ENCODE peak calls at places on chromosomes 4 and X, in ten cellular contexts. One of them, this sample, is unnamed. For H3K4me1 and H3K9me3, the result is how much of the 10 kb centered on the place peaks cover.

GRCh38 chr4:1239141-1239948 is 9.6 kb downstream of the CTBP1 start:
- DNase-seq in SJSA1: no peak
- DNase-seq in lower lobe of right lung: no peak
- DNase-seq in A673: no peak
- DNase-seq in endodermal cell: no peak
- DNase-seq in aorta: peak
- DNase-seq in cardiac muscle cell: no peak
- DNase-seq in CD8-positive, alpha-beta memory T cell: no peak
- DNase-seq in A549: no peak
- DNase-seq in psoas muscle: peak
- DNase-seq in this sample: no peak

GRCh38 chr4:147776600-147777175 is 44.8 kb downstream of the ARHGAP10 start:
- DNase-seq in A549: no peak
- DNase-seq in SJSA1: no peak
- DNase-seq in lower lobe of right lung: no peak
- DNase-seq in psoas muscle: no peak
- DNase-seq in CD8-positive, alpha-beta memory T cell: no peak
- DNase-seq in aorta: no peak
- DNase-seq in endodermal cell: no peak
- DNase-seq in A673: no peak
- DNase-seq in cardiac muscle cell: no peak
- DNase-seq in this sample: no peak

GRCh38 chr4:2835978-2836377 is 7.7 kb upstream of the ADD1 start:
- DNase-seq in A549: no peak
- DNase-seq in psoas muscle: no peak
- DNase-seq in CD8-positive, alpha-beta memory T cell: no peak
- DNase-seq in endodermal cell: no peak
- DNase-seq in lower lobe of right lung: no peak
- DNase-seq in A673: no peak
- DNase-seq in aorta: peak
- DNase-seq in SJSA1: no peak
- DNase-seq in cardiac muscle cell: no peak
- DNase-seq in this sample: no peak

GRCh38 chr4:54169176-54169575 is 59.9 kb upstream of the PDGFRA start:
- DNase-seq in cardiac muscle cell: no peak
- DNase-seq in A549: no peak
- DNase-seq in CD8-positive, alpha-beta memory T cell: no peak
- DNase-seq in SJSA1: no peak
- DNase-seq in psoas muscle: no peak
- DNase-seq in endodermal cell: no peak
- DNase-seq in lower lobe of right lung: no peak
- DNase-seq in aorta: no peak
- DNase-seq in A673: no peak
- DNase-seq in this sample: no peak

GRCh38 chrX:140431521-140431920 is 73.3 kb downstream of the SOX3 start:
- DNase-seq in SJSA1: no peak
- DNase-seq in endodermal cell: no peak
- DNase-seq in aorta: no peak
- DNase-seq in lower lobe of right lung: no peak
- DNase-seq in A673: no peak
- DNase-seq in cardiac muscle cell: no peak
- DNase-seq in CD8-positive, alpha-beta memory T cell: no peak
- DNase-seq in A549: no peak
- DNase-seq in psoas muscle: no peak
- DNase-seq in this sample: no peak

GRCh38 chr4:26854701-26855100 is 5.9 kb upstream of the STIM2 start:
- DNase-seq in aorta: no peak
- DNase-seq in lower lobe of right lung: no peak
- DNase-seq in A549: no peak
- DNase-seq in SJSA1: no peak
- DNase-seq in psoas muscle: no peak
- DNase-seq in cardiac muscle cell: no peak
- DNase-seq in A673: no peak
- DNase-seq in CD8-positive, alpha-beta memory T cell: no peak
- DNase-seq in endodermal cell: no peak
- DNase-seq in this sample: no peak

GRCh38 chrX:27381419-27381818 is 81.7 kb downstream of the PPP4R3C start:
- DNase-seq in SJSA1: no peak
- DNase-seq in A673: no peak
- DNase-seq in cardiac muscle cell: no peak
- DNase-seq in psoas muscle: no peak
- DNase-seq in aorta: peak
- DNase-seq in endodermal cell: no peak
- DNase-seq in A549: no peak
- DNase-seq in CD8-positive, alpha-beta memory T cell: no peak
- DNase-seq in lower lobe of right lung: no peak
- DNase-seq in this sample: no peak

GRCh38 chrX:98795636-98796035 is 1614.4 kb downstream of the PCDH19 start:
- DNase-seq in lower lobe of right lung: no peak
- DNase-seq in SJSA1: no peak
- DNase-seq in A673: peak
- DNase-seq in CD8-positive, alpha-beta memory T cell: no peak
- DNase-seq in aorta: no peak
- DNase-seq in psoas muscle: no peak
- DNase-seq in A549: no peak
- DNase-seq in cardiac muscle cell: no peak
- DNase-seq in endodermal cell: no peak
- DNase-seq in this sample: no peak

GRCh38 chr4:23717528-23718248 is 172.2 kb downstream of the PPARGC1A start:
- DNase-seq in aorta: no peak
- DNase-seq in psoas muscle: no peak
- DNase-seq in endodermal cell: peak
- DNase-seq in lower lobe of right lung: no peak
- DNase-seq in A549: peak
- DNase-seq in SJSA1: no peak
- DNase-seq in A673: peak
- DNase-seq in cardiac muscle cell: peak
- DNase-seq in CD8-positive, alpha-beta memory T cell: no peak
- DNase-seq in this sample: peak

GRCh38 chr4:42490015-42490414 is 92.7 kb downstream of the SHISA3 start:
- DNase-seq in cardiac muscle cell: no peak
- DNase-seq in A549: no peak
- DNase-seq in endodermal cell: no peak
- DNase-seq in SJSA1: no peak
- DNase-seq in CD8-positive, alpha-beta memory T cell: no peak
- DNase-seq in psoas muscle: no peak
- DNase-seq in A673: no peak
- DNase-seq in aorta: no peak
- DNase-seq in lower lobe of right lung: no peak
- DNase-seq in this sample: no peak

DNA sequence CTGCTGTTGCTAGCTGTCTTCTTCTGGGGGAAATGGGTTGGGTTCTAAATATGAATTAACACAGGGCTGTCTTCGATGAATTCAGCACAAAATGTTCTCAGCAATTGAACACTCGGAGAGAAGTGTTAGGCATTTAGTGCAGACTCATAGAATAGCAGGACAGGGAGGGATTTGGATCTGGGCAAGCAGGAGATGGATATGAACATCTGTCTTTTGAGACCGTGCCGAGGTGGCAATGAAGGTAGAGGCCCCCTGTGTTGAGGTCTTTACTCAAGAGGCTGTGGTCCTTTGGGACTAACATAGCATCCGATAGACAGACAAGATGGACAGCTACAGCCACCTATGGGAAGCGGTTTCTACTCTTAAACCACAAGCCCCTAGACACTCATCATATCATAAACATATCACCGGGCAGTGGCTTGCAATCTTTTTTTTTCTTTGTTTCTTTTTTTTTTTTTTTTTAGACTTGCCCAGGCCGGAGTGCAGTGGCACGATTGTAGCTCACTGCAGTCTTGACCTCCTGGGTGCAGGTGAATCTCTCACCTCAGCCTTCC is 6.7 kb downstream of the CD99 start:
- DNase-seq in A673: no peak
- DNase-seq in psoas muscle: no peak
- DNase-seq in SJSA1: peak
- DNase-seq in lower lobe of right lung: no peak
- DNase-seq in endodermal cell: no peak
- DNase-seq in cardiac muscle cell: no peak
- DNase-seq in CD8-positive, alpha-beta memory T cell: no peak
- DNase-seq in aorta: no peak
- DNase-seq in A549: no peak
- DNase-seq in this sample: no peak
- H3K4me1 ChIP-seq in A673: half or more
- H3K4me1 ChIP-seq in psoas muscle: half or more
- H3K4me1 ChIP-seq in SJSA1: half or more
- H3K4me1 ChIP-seq in lower lobe of right lung: half or more
- H3K4me1 ChIP-seq in endodermal cell: under half
- H3K4me1 ChIP-seq in cardiac muscle cell: half or more
- H3K4me1 ChIP-seq in CD8-positive, alpha-beta memory T cell: half or more
- H3K4me1 ChIP-seq in aorta: under half
- H3K4me1 ChIP-seq in A549: under half
- H3K4me1 ChIP-seq in this sample: under half

DNA sequence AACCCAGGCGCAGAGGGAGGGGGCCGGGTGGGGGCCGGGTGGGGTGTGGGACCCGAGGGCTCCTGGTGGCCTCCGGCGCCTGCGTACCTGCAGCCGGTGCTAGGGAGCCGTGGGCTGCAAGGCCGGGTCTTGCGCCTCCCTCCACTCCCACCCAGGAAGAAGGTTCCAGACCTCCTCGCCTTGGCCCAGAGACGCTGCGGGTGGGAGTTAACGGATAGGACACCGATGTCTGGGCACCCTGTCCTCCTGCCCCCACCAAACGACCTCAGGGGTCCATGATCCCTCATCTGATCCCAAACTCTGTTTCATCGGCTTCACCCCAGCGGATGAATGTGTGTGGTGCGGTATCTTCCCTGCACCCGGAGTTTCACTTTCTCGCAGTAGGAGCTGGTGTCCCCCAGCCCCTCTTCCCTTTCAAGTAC is 927 bp downstream of the MSX1 start:
- DNase-seq in aorta: no peak
- DNase-seq in endodermal cell: peak
- DNase-seq in cardiac muscle cell: no peak
- DNase-seq in A549: peak
- DNase-seq in lower lobe of right lung: no peak
- DNase-seq in CD8-positive, alpha-beta memory T cell: no peak
- DNase-seq in SJSA1: no peak
- DNase-seq in A673: peak
- DNase-seq in psoas muscle: no peak
- DNase-seq in this sample: no peak
- H3K27ac ChIP-seq in aorta: no peak
- H3K27ac ChIP-seq in endodermal cell: no peak
- H3K27ac ChIP-seq in cardiac muscle cell: no peak
- H3K27ac ChIP-seq in A549: peak
- H3K27ac ChIP-seq in lower lobe of right lung: peak
- H3K27ac ChIP-seq in CD8-positive, alpha-beta memory T cell: no peak
- H3K27ac ChIP-seq in SJSA1: no peak
- H3K27ac ChIP-seq in A673: peak
- H3K27ac ChIP-seq in psoas muscle: peak
- H3K27ac ChIP-seq in this sample: no peak

GRCh38 chr4:14592950-14593349 is 409.3 kb upstream of the CPEB2 start:
- DNase-seq in SJSA1: no peak
- DNase-seq in psoas muscle: no peak
- DNase-seq in A549: no peak
- DNase-seq in aorta: no peak
- DNase-seq in cardiac muscle cell: no peak
- DNase-seq in A673: no peak
- DNase-seq in CD8-positive, alpha-beta memory T cell: no peak
- DNase-seq in endodermal cell: no peak
- DNase-seq in lower lobe of right lung: no peak
- DNase-seq in this sample: no peak

GRCh38 chr4:14596437-14596836 is 405.8 kb upstream of the CPEB2 start:
- DNase-seq in endodermal cell: no peak
- DNase-seq in A673: no peak
- DNase-seq in CD8-positive, alpha-beta memory T cell: no peak
- DNase-seq in cardiac muscle cell: no peak
- DNase-seq in A549: no peak
- DNase-seq in SJSA1: no peak
- DNase-seq in psoas muscle: no peak
- DNase-seq in aorta: no peak
- DNase-seq in lower lobe of right lung: no peak
- DNase-seq in this sample: no peak

DNA sequence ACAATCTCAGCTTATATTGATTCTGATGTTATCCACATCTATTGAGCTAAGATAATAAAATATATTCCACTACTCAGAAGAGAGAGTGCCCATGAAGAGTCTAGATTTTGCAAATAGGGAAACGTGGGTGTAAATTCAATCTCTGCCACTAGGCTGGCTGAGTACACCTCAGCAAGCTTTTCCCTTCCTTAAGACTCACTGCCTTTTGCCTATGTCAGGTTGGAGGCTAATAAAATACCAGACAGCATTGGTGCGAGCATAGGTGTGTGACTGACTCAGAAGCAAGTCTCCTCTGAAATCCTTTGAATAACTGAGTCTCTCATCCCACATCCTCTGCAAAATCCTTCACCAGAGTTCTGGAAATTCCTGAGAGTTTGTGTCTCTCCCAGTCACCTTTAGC is 405.4 kb upstream of the CPEB2 start:
- DNase-seq in psoas muscle: no peak
- DNase-seq in SJSA1: no peak
- DNase-seq in A549: no peak
- DNase-seq in endodermal cell: peak
- DNase-seq in cardiac muscle cell: no peak
- DNase-seq in CD8-positive, alpha-beta memory T cell: no peak
- DNase-seq in lower lobe of right lung: no peak
- DNase-seq in aorta: no peak
- DNase-seq in A673: no peak
- DNase-seq in this sample: no peak
- H3K9me3 ChIP-seq in psoas muscle: under half
- H3K9me3 ChIP-seq in SJSA1: under half
- H3K9me3 ChIP-seq in A549: under half
- H3K9me3 ChIP-seq in endodermal cell: under half
- H3K9me3 ChIP-seq in cardiac muscle cell: under half
- H3K9me3 ChIP-seq in CD8-positive, alpha-beta memory T cell: under half
- H3K9me3 ChIP-seq in lower lobe of right lung: under half
- H3K9me3 ChIP-seq in aorta: under half
- H3K9me3 ChIP-seq in A673: under half
- H3K9me3 ChIP-seq in this sample: under half

DNA sequence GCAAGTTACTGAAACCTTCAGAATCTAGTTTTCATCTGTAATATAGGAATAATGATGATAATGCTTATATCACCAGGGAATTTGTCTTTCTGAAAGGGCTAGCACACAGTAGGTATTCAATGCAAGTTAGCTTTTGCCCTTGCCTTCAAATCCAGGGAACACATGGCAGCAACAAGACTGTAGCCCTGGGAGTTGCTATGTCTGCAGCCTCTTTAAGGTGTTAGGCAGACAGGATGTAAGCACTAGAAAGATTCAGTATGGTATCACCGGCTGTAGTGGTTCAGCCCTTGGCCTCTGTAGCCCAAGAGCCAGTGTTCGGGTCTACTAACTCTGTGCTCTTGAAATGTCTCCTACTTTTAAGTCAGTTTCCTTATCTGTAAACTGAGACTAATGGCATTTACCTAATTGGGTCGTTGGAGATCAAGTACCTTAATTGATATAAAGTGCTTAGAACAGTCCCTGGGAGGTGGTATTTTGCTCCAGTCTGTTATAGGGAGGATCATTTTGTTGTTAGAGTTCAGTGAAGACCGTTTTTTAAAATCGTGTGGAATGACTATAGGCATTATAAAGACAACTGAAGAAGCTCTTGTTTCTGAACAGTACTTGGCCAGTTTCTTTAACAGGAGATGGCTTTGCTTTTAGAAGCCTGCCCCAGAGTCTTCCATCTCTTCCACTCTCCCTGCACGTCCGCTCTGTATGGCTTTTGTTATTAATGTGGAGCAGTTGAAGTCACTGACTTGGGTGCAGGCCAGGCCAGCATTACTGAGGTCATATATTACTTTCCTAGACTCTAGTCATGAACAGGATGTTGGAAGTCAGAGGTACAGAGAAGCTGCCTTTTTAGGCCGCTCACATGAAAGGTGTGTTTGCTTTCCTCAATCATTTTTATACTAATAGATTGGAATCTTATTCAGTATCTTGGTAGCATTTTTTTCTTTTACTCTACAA is 44.8 kb downstream of the GAB1 start:
- DNase-seq in aorta: peak
- DNase-seq in cardiac muscle cell: peak
- DNase-seq in lower lobe of right lung: peak
- DNase-seq in A549: no peak
- DNase-seq in CD8-positive, alpha-beta memory T cell: no peak
- DNase-seq in psoas muscle: peak
- DNase-seq in A673: peak
- DNase-seq in SJSA1: no peak
- DNase-seq in endodermal cell: no peak
- DNase-seq in this sample: no peak
- H3K4me1 ChIP-seq in aorta: under half
- H3K4me1 ChIP-seq in cardiac muscle cell: half or more
- H3K4me1 ChIP-seq in lower lobe of right lung: half or more
- H3K4me1 ChIP-seq in A549: under half
- H3K4me1 ChIP-seq in CD8-positive, alpha-beta memory T cell: under half
- H3K4me1 ChIP-seq in psoas muscle: half or more
- H3K4me1 ChIP-seq in A673: half or more
- H3K4me1 ChIP-seq in SJSA1: under half
- H3K4me1 ChIP-seq in endodermal cell: under half
- H3K4me1 ChIP-seq in this sample: under half

This sample was measured in iPS DF 6.9.